ENCODE peak calls at places on chromosome 22, in nine cellular contexts. B is cardiac muscle cell; Q is MM.1S; H is caudate nucleus; G is transverse colon; A is lower lobe of right lung; V is naive thymus-derived CD4-positive, alpha-beta T cell; E is SK-N-SH; P is aorta. F is an unnamed sample.
A peak's percentile ranks its signal among the peaks of the same experiment; 100 is the strongest.

GRCh38 chr22:40512426-40513136 is 123.9 kb downstream of the MRTFA start:
- DNase-seq in H (no peak), Q (no peak), B (peak; percentile 99), G (no peak), V (no peak), P (no peak), A (no peak), E (no peak), F (peak; percentile 66)

GRCh38 chr22:33579448-33580093 is 340.7 kb downstream of the LARGE1 start:
- DNase-seq in G (peak; percentile 69), B (peak; percentile 53), Q (peak; percentile 72), H (no peak), P (peak; percentile 49), E (peak; percentile 67), A (no peak), V (no peak), F (no peak)

GRCh38 chr22:22397875-22398524 is 110.5 kb downstream of the ZNF280B start:
- DNase-seq in H (no peak), E (no peak), V (no peak), B (no peak), P (no peak), A (no peak), Q (no peak), G (no peak), F (no peak)

GRCh38 chr22:46754110-46754799 is 8.2 kb upstream of the TBC1D22A start:
- DNase-seq in E (peak; percentile 68), V (no peak), B (peak; percentile 97), G (peak; percentile 92), P (peak; percentile 98), A (peak; percentile 90), H (no peak), Q (no peak), F (no peak)

GRCh38 chr22:21100149-21101032 is 54.6 kb downstream of the LRRC74B start:
- DNase-seq in A (no peak), V (no peak), E (no peak), H (no peak), B (no peak), P (no peak), G (no peak), Q (no peak), F (no peak)

GRCh38 chr22:32411388-32411787 is 659 bp downstream of the RTCB start:
- DNase-seq in V (no peak), H (no peak), Q (no peak), G (peak; percentile 9), B (peak; percentile 16), E (peak; percentile 12), P (no peak), A (no peak), F (no peak)

GRCh38 chr22:32354360-32355351 is 3.0 kb upstream of the RFPL3 start:
- DNase-seq in V (no peak), B (peak; percentile 31), A (no peak), E (no peak), G (no peak), P (no peak), Q (no peak), H (no peak), F (no peak)

GRCh38 chr22:32836286-32836859 is 34.9 kb downstream of the TIMP3 start:
- DNase-seq in H (no peak), Q (peak; percentile 42), P (no peak), A (no peak), E (peak; percentile 51), G (no peak), V (no peak), B (peak; percentile 31), F (no peak)

GRCh38 chr22:36151006-36151595 is 9.5 kb downstream of the APOL3 start:
- DNase-seq in V (no peak), P (no peak), E (no peak), Q (no peak), G (no peak), H (no peak), B (peak; percentile 52), A (no peak), F (no peak)

GRCh38 chr22:46829140-46829891 is 66.9 kb downstream of the TBC1D22A start:
- DNase-seq in G (no peak), H (no peak), P (no peak), E (peak; percentile 18), Q (no peak), B (peak; percentile 91), A (no peak), V (no peak), F (peak; percentile 47)

GRCh38 chr22:21823740-21824438 is 43.6 kb downstream of the MAPK1 start:
- DNase-seq in B (peak; percentile 19), G (no peak), H (no peak), V (no peak), E (no peak), Q (no peak), P (no peak), A (no peak), F (no peak)

GRCh38 chr22:38881464-38881871 is 9.5 kb upstream of the CBX6 start:
- DNase-seq in V (no peak), A (no peak), E (no peak), B (peak; percentile 93), G (peak; percentile 54), Q (no peak), P (peak; percentile 75), H (no peak), F (no peak)

GRCh38 chr22:38882480-38882879 is 10.5 kb upstream of the CBX6 start:
- DNase-seq in A (no peak), G (no peak), P (peak; percentile 83), V (no peak), Q (no peak), H (no peak), B (peak; percentile 64), E (no peak), F (no peak)

GRCh38 chr22:38882972-38883622 is 11.1 kb upstream of the CBX6 start:
- DNase-seq in P (no peak), B (no peak), H (no peak), A (no peak), Q (no peak), E (no peak), V (no peak), G (no peak), F (no peak)

GRCh38 chr22:38879961-38880360 is 7.9 kb upstream of the CBX6 start:
- DNase-seq in P (no peak), G (no peak), E (no peak), A (no peak), B (no peak), Q (no peak), V (no peak), H (no peak), F (no peak)

DNA sequence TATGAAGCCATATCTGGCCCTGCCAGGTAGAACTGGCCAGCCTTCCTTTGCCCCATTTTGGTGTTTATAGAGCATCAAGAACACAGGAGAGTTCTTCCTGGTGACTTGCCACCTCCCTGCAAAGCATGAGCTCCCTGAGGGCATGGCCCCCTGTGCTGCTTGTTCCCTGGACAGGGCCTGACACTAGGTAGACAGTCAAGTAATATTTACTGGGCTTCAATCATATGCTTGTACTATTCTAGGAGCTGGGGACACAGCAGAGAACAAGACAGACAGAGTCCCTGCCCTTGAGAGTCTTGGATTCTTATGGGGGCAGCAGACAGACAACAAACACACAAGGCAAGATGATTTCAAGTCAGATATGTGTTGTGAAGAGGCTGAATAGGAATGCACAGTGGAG is 10.0 kb upstream of the CBX6 start:
- DNase-seq in G (no peak), P (no peak), H (no peak), V (no peak), E (no peak), Q (no peak), B (no peak), A (no peak), F (no peak)
- H3K27ac ChIP-seq in G (peak overlapping the region; percentile 89), P (peak overlapping the region; percentile 97), H (no peak overlapping the region), V (no peak overlapping the region), E (no peak overlapping the region), Q (no peak overlapping the region), B (peak overlapping the region; percentile 98), A (peak overlapping the region; percentile 58), F (no peak overlapping the region)

DNA sequence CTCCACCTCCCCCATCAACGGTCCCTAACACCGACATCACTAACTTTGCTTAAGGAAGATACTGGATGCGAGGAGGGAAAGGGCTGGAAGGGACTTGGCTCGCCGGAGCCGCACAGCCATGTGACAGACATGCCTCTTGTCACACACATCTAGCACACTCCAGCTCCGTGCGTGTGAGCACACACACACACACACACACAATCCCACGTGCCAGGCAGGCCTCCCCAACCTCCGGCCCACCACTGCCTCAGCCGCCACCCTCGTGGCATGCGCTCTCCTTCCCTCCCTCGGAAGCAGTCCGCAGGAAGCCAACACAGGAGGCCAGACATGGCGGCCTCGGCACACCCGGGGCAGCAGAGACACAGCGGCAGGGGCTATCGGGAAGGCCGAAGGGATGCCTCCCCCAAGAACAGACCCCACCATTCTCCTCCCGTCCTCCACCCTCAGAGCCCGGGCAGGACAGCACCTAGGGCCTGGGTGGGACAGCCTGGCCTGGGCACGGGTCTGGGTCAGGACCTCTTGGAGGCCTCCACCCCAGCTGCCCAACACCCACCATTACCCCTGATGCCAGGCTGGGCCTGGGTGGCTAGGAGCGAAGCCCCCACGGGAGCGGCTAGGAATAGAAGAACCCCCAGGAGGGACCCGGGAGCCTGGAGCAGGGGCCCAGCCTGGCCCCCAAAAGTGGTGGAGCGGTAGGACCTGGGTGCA is 1.0 kb downstream of the MFNG start:
- DNase-seq in H (no peak), P (peak; percentile 69), E (no peak), B (no peak), G (no peak), V (peak; percentile 72), Q (peak; percentile 45), A (peak; percentile 69), F (no peak)
- H3K27ac ChIP-seq in H (peak overlapping the region; percentile 36), P (no peak overlapping the region), E (no peak overlapping the region), B (no peak overlapping the region), G (peak overlapping the region; percentile 79), V (peak overlapping the region; percentile 86), Q (peak overlapping the region; percentile 75), A (peak overlapping the region; percentile 90), F (no peak overlapping the region)

GRCh38 chr22:31250740-31251330 is 38.7 kb downstream of the LIMK2 start:
- DNase-seq in B (peak; percentile 51), G (no peak), A (no peak), H (no peak), P (no peak), E (no peak), Q (no peak), V (no peak), F (no peak)

GRCh38 chr22:31246687-31247086 is 34.6 kb downstream of the LIMK2 start:
- DNase-seq in E (no peak), V (no peak), Q (no peak), A (no peak), B (no peak), G (no peak), P (no peak), H (no peak), F (no peak)

GRCh38 chr22:31247726-31248125 is 35.6 kb downstream of the LIMK2 start:
- DNase-seq in Q (no peak), A (no peak), V (no peak), E (peak; percentile 75), B (no peak), G (no peak), H (no peak), P (no peak), F (no peak)

GRCh38 chr22:31248138-31248745 is 36.1 kb downstream of the LIMK2 start:
- DNase-seq in V (peak; percentile 60), H (peak; percentile 44), Q (peak; percentile 43), P (peak; percentile 83), A (peak; percentile 82), E (peak; percentile 85), B (peak; percentile 94), G (peak; percentile 52), F (peak; percentile 14)

GRCh38 chr22:31248965-31249940 is 37.2 kb downstream of the LIMK2 start:
- DNase-seq in A (no peak), V (no peak), B (peak; percentile 31), P (no peak), E (no peak), H (peak; percentile 52), G (no peak), Q (no peak), F (no peak)
- H3K27ac ChIP-seq in A (peak overlapping the region; percentile 44), V (no peak overlapping the region), B (peak overlapping the region; percentile 63), P (no peak overlapping the region), E (peak overlapping the region; percentile 88), H (peak overlapping the region; percentile 56), G (no peak overlapping the region), Q (no peak overlapping the region), F (no peak overlapping the region)

GRCh38 chr22:24405631-24406321 is 21.6 kb upstream of the ADORA2A start:
- DNase-seq in E (no peak), P (no peak), G (no peak), Q (no peak), H (no peak), V (no peak), B (no peak), A (no peak), F (no peak)
- H3K27ac ChIP-seq in E (peak overlapping the region; percentile 100), P (no peak overlapping the region), G (no peak overlapping the region), Q (no peak overlapping the region), H (no peak overlapping the region), V (no peak overlapping the region), B (no peak overlapping the region), A (no peak overlapping the region), F (no peak overlapping the region)

F was measured in SK-N-MC.